ENCODE peak calls at places on chromosomes 1 and 21, in five cellular contexts. One of them, this sample, is unnamed. For H3K4me1, the result is how much of the 10 kb centered on the place peaks cover.

GRCh38 chr1:97870574-97870973 is 50.3 kb downstream of the DPYD start:
- DNase-seq in thoracic aorta: no peak
- DNase-seq in tibial nerve: no peak
- DNase-seq in HCT116: no peak
- DNase-seq in OCI-LY7: no peak
- DNase-seq in this sample: no peak

GRCh38 chr1:212161231-212161781 is 123.9 kb upstream of the PPP2R5A start:
- DNase-seq in OCI-LY7: no peak
- DNase-seq in thoracic aorta: no peak
- DNase-seq in HCT116: peak
- DNase-seq in tibial nerve: no peak
- DNase-seq in this sample: peak

GRCh38 chr1:73674945-73675561 is 522.9 kb downstream of the LRRIQ3 start:
- DNase-seq in OCI-LY7: peak
- DNase-seq in tibial nerve: no peak
- DNase-seq in HCT116: no peak
- DNase-seq in thoracic aorta: no peak
- DNase-seq in this sample: peak

GRCh38 chr1:33000427-33001026 is 35.9 kb upstream of the RNF19B start:
- DNase-seq in HCT116: no peak
- DNase-seq in tibial nerve: no peak
- DNase-seq in thoracic aorta: no peak
- DNase-seq in OCI-LY7: no peak
- DNase-seq in this sample: no peak

GRCh38 chr21:43734131-43734634 is 15.3 kb downstream of the PDXK start:
- DNase-seq in OCI-LY7: no peak
- DNase-seq in tibial nerve: no peak
- DNase-seq in thoracic aorta: no peak
- DNase-seq in HCT116: no peak
- DNase-seq in this sample: no peak

GRCh38 chr1:114554577-114554976 is 26.8 kb downstream of the BCAS2 start:
- DNase-seq in HCT116: no peak
- DNase-seq in tibial nerve: no peak
- DNase-seq in thoracic aorta: no peak
- DNase-seq in OCI-LY7: no peak
- DNase-seq in this sample: no peak

GRCh38 chr1:25568090-25568833 is 24.9 kb downstream of the LDLRAP1 start:
- DNase-seq in HCT116: peak
- DNase-seq in OCI-LY7: no peak
- DNase-seq in thoracic aorta: peak
- DNase-seq in tibial nerve: peak
- DNase-seq in this sample: no peak

GRCh38 chr1:187714501-187714900 is 885.8 kb downstream of the PLA2G4A start:
- DNase-seq in thoracic aorta: no peak
- DNase-seq in tibial nerve: no peak
- DNase-seq in HCT116: no peak
- DNase-seq in OCI-LY7: no peak
- DNase-seq in this sample: no peak

GRCh38 chr1:212341090-212341489 is 55.9 kb downstream of the PPP2R5A start:
- DNase-seq in tibial nerve: no peak
- DNase-seq in HCT116: no peak
- DNase-seq in thoracic aorta: no peak
- DNase-seq in OCI-LY7: no peak
- DNase-seq in this sample: no peak

GRCh38 chr1:224251741-224252146 is 68.7 kb downstream of the DEGS1 start:
- DNase-seq in OCI-LY7: no peak
- DNase-seq in HCT116: no peak
- DNase-seq in tibial nerve: no peak
- DNase-seq in thoracic aorta: no peak
- DNase-seq in this sample: no peak

GRCh38 chr1:84365225-84366221 is 32.8 kb upstream of the DNASE2B start:
- DNase-seq in thoracic aorta: peak
- DNase-seq in OCI-LY7: peak
- DNase-seq in tibial nerve: no peak
- DNase-seq in HCT116: peak
- DNase-seq in this sample: peak

GRCh38 chr1:208977012-208977411 is 606.5 kb upstream of the CAMK1G start:
- DNase-seq in tibial nerve: no peak
- DNase-seq in HCT116: no peak
- DNase-seq in thoracic aorta: no peak
- DNase-seq in OCI-LY7: no peak
- DNase-seq in this sample: no peak

GRCh38 chr21:26846036-26846931 is 1.1 kb upstream of the ADAMTS1 start:
- DNase-seq in tibial nerve: peak
- DNase-seq in OCI-LY7: no peak
- DNase-seq in HCT116: no peak
- DNase-seq in thoracic aorta: peak
- DNase-seq in this sample: peak

GRCh38 chr1:64956733-64957441 is 9.5 kb downstream of the JAK1 start:
- DNase-seq in OCI-LY7: peak
- DNase-seq in HCT116: no peak
- DNase-seq in tibial nerve: no peak
- DNase-seq in thoracic aorta: no peak
- DNase-seq in this sample: no peak

GRCh38 chr1:26788836-26789611 is 1.3 kb downstream of the PIGV start:
- DNase-seq in HCT116: peak
- DNase-seq in thoracic aorta: peak
- DNase-seq in OCI-LY7: peak
- DNase-seq in tibial nerve: peak
- DNase-seq in this sample: peak

GRCh38 chr1:50332941-50333594 is 90.2 kb downstream of the DMRTA2 start:
- DNase-seq in tibial nerve: no peak
- DNase-seq in HCT116: no peak
- DNase-seq in OCI-LY7: peak
- DNase-seq in thoracic aorta: no peak
- DNase-seq in this sample: peak

GRCh38 chr21:44427241-44428120 is 27.8 kb upstream of the LRRC3 start:
- DNase-seq in thoracic aorta: no peak
- DNase-seq in HCT116: no peak
- DNase-seq in OCI-LY7: no peak
- DNase-seq in tibial nerve: no peak
- DNase-seq in this sample: no peak

GRCh38 chr1:33119532-33120217 is 38.7 kb downstream of the AZIN2 start:
- DNase-seq in thoracic aorta: no peak
- DNase-seq in OCI-LY7: peak
- DNase-seq in tibial nerve: no peak
- DNase-seq in HCT116: no peak
- DNase-seq in this sample: no peak

GRCh38 chr1:117389284-117389683 is 22.0 kb downstream of the MAN1A2 start:
- DNase-seq in tibial nerve: no peak
- DNase-seq in OCI-LY7: no peak
- DNase-seq in thoracic aorta: no peak
- DNase-seq in HCT116: no peak
- DNase-seq in this sample: peak

GRCh38 chr1:154276797-154277196 is 4.4 kb downstream of the HAX1 start:
- DNase-seq in thoracic aorta: no peak
- DNase-seq in HCT116: no peak
- DNase-seq in tibial nerve: no peak
- DNase-seq in OCI-LY7: peak
- DNase-seq in this sample: peak
- TF ChIP-seq CTCF in thoracic aorta: no peak
- TF ChIP-seq CTCF in HCT116: peak
- TF ChIP-seq CTCF in tibial nerve: no peak
- TF ChIP-seq CTCF in OCI-LY7: peak
- TF ChIP-seq CTCF in this sample: peak

DNA sequence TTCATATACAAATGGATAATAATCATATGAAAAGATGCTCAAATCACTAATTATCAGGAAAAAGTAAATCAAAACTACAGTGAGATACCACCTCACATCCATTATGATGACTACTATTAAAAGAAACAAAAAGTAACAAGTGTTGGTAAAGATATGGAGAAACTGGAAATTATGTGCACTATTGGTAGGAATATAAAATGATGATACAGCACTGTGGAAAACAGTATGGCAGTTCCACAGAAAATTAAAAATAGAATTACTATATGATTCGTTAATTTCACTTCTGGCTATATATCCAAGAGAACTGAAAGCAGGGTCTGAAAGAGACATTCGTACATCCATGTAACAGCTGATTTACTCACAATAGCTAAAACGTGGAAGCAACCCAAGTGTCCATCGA is 21.1 kb upstream of the ATP1A1 start:
- DNase-seq in thoracic aorta: no peak
- DNase-seq in HCT116: no peak
- DNase-seq in tibial nerve: no peak
- DNase-seq in OCI-LY7: no peak
- DNase-seq in this sample: no peak
- H3K4me1 ChIP-seq in thoracic aorta: under half
- H3K4me1 ChIP-seq in HCT116: under half
- H3K4me1 ChIP-seq in tibial nerve: under half
- H3K4me1 ChIP-seq in OCI-LY7: under half
- H3K4me1 ChIP-seq in this sample: under half

GRCh38 chr1:36305915-36306209 is 306 bp upstream of the SH3D21 start:
- DNase-seq in thoracic aorta: no peak
- DNase-seq in tibial nerve: no peak
- DNase-seq in HCT116: no peak
- DNase-seq in OCI-LY7: no peak
- DNase-seq in this sample: no peak

GRCh38 chr1:36304970-36305914 is 926 bp upstream of the SH3D21 start:
- DNase-seq in HCT116: no peak
- DNase-seq in tibial nerve: no peak
- DNase-seq in OCI-LY7: no peak
- DNase-seq in thoracic aorta: no peak
- DNase-seq in this sample: no peak

GRCh38 chr1:36307601-36308330 is 1.6 kb downstream of the SH3D21 start:
- DNase-seq in OCI-LY7: no peak
- DNase-seq in tibial nerve: no peak
- DNase-seq in HCT116: no peak
- DNase-seq in thoracic aorta: no peak
- DNase-seq in this sample: no peak

GRCh38 chr1:36306902-36307456 is 811 bp downstream of the SH3D21 start:
- DNase-seq in HCT116: peak
- DNase-seq in tibial nerve: peak
- DNase-seq in OCI-LY7: peak
- DNase-seq in thoracic aorta: peak
- DNase-seq in this sample: peak

DNA sequence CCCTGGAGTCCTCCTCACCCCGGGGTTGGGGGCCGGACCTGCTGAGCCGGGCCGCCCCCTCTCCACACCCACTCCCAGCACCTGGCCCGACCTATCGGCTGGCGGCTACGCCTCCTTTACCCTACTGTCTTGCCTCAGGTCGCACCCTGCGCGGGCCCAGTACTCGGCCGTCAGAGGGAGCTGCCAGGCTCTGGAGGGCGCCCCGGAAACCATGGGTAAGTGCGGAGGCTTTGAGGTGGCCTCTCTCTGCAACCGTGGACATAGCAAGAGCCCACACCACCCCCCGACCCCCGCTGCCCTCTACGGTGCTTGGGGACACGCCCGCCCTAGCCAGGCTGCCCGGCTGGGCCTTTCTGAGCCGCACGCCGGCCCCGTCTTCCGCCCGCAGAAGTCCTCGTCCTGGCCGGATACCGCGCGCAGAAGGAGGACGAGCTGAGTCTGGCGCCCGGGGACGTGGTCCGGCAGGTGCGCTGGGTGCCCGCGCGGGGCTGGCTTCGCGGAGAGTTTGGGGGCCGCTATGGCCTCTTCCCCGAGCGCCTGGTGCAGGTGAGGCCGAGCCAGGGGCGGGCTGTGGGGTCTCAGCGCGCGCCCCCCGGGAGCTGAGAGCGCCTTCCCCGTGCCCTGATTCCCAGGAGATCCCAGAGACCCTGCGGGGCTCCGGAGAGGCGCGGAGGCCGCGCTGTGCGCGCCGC is at the start of gene SH3D21:
- DNase-seq in OCI-LY7: peak
- DNase-seq in tibial nerve: peak
- DNase-seq in HCT116: no peak
- DNase-seq in thoracic aorta: no peak
- DNase-seq in this sample: peak
- TF ChIP-seq CTCF in OCI-LY7: peak
- TF ChIP-seq CTCF in tibial nerve: peak
- TF ChIP-seq CTCF in HCT116: no peak
- TF ChIP-seq CTCF in thoracic aorta: peak
- TF ChIP-seq CTCF in this sample: no peak

GRCh38 chr1:9687120-9687875 is 35.8 kb downstream of the PIK3CD start:
- DNase-seq in OCI-LY7: peak
- DNase-seq in tibial nerve: no peak
- DNase-seq in thoracic aorta: peak
- DNase-seq in HCT116: no peak
- DNase-seq in this sample: peak
- H3K4me1 ChIP-seq in OCI-LY7: under half
- H3K4me1 ChIP-seq in tibial nerve: under half
- H3K4me1 ChIP-seq in thoracic aorta: under half
- H3K4me1 ChIP-seq in HCT116: under half
- H3K4me1 ChIP-seq in this sample: under half

DNA sequence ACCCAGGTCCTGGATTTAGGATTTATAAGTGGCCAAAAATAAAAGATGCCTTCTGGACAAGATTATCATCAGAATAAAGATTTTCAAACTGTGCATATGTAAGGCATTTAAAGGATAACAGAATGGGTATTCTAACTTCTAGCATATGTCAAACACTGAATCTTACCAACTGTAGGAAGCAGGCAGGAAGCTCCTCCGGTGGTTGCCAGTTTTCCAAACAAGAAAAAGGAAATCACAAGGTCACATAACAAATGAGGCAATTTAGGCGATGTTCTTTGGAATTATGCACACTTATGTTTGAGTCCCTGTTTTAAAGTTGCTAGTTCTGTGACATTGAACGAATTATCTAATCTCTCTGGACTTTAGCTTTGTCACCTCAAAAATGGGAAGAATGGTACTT is 48.9 kb downstream of the ATP6V1G3 start:
- DNase-seq in thoracic aorta: no peak
- DNase-seq in HCT116: no peak
- DNase-seq in OCI-LY7: no peak
- DNase-seq in tibial nerve: no peak
- DNase-seq in this sample: no peak
- TF ChIP-seq CTCF in thoracic aorta: no peak
- TF ChIP-seq CTCF in HCT116: no peak
- TF ChIP-seq CTCF in OCI-LY7: no peak
- TF ChIP-seq CTCF in tibial nerve: no peak
- TF ChIP-seq CTCF in this sample: no peak

GRCh38 chr1:207823880-207824566 is 72.2 kb downstream of the CD46 start:
- DNase-seq in tibial nerve: peak
- DNase-seq in thoracic aorta: peak
- DNase-seq in OCI-LY7: peak
- DNase-seq in HCT116: peak
- DNase-seq in this sample: peak
- H3K4me1 ChIP-seq in tibial nerve: half or more
- H3K4me1 ChIP-seq in thoracic aorta: under half
- H3K4me1 ChIP-seq in OCI-LY7: half or more
- H3K4me1 ChIP-seq in HCT116: under half
- H3K4me1 ChIP-seq in this sample: under half

This sample was measured in cardiac muscle cell.